ENCODE peak calls at places on chromosome 20, in nine cellular contexts. One of them, this sample, is unnamed.
A peak's percentile ranks its signal among the peaks of the same experiment; 100 is the strongest.

GRCh38 chr20:51650685-51651134 is 108.2 kb upstream of the NFATC2 start:
- DNase-seq in pancreas: no peak
- DNase-seq in dorsolateral prefrontal cortex: no peak
- DNase-seq in astrocyte: peak; percentile 57
- DNase-seq in RWPE2: no peak
- DNase-seq in testis: no peak
- DNase-seq in psoas muscle: no peak
- DNase-seq in neural progenitor cell: no peak
- DNase-seq in IMR-90: peak; percentile 78
- DNase-seq in this sample: no peak

GRCh38 chr20:41365785-41366545 is 653 bp downstream of the EMILIN3 start:
- DNase-seq in pancreas: no peak
- DNase-seq in dorsolateral prefrontal cortex: no peak
- DNase-seq in astrocyte: no peak
- DNase-seq in RWPE2: peak; percentile 67
- DNase-seq in testis: no peak
- DNase-seq in psoas muscle: no peak
- DNase-seq in neural progenitor cell: peak; percentile 62
- DNase-seq in IMR-90: no peak
- DNase-seq in this sample: no peak

GRCh38 chr20:45247860-45248259 is 6.5 kb downstream of the SLPI start:
- DNase-seq in pancreas: no peak
- DNase-seq in dorsolateral prefrontal cortex: no peak
- DNase-seq in astrocyte: no peak
- DNase-seq in RWPE2: no peak
- DNase-seq in testis: no peak
- DNase-seq in psoas muscle: no peak
- DNase-seq in neural progenitor cell: no peak
- DNase-seq in IMR-90: no peak
- DNase-seq in this sample: no peak

GRCh38 chr20:37686762-37687477 is 6.9 kb upstream of the CTNNBL1 start:
- DNase-seq in pancreas: no peak
- DNase-seq in dorsolateral prefrontal cortex: no peak
- DNase-seq in astrocyte: peak; percentile 28
- DNase-seq in RWPE2: peak; percentile 21
- DNase-seq in testis: no peak
- DNase-seq in psoas muscle: no peak
- DNase-seq in neural progenitor cell: no peak
- DNase-seq in IMR-90: peak; percentile 20
- DNase-seq in this sample: no peak

GRCh38 chr20:25285856-25286798 is 38.2 kb downstream of the PYGB start:
- DNase-seq in pancreas: peak; percentile 59
- DNase-seq in dorsolateral prefrontal cortex: peak; percentile 39
- DNase-seq in astrocyte: no peak
- DNase-seq in RWPE2: peak; percentile 46
- DNase-seq in testis: no peak
- DNase-seq in psoas muscle: no peak
- DNase-seq in neural progenitor cell: no peak
- DNase-seq in IMR-90: no peak
- DNase-seq in this sample: no peak

GRCh38 chr20:945841-946240 is 29.7 kb upstream of the ANGPT4 start:
- DNase-seq in pancreas: no peak
- DNase-seq in dorsolateral prefrontal cortex: no peak
- DNase-seq in astrocyte: no peak
- DNase-seq in RWPE2: no peak
- DNase-seq in testis: no peak
- DNase-seq in psoas muscle: no peak
- DNase-seq in neural progenitor cell: peak; percentile 15
- DNase-seq in IMR-90: no peak
- DNase-seq in this sample: no peak

GRCh38 chr20:1818895-1819294 is 76.3 kb upstream of the SIRPA start:
- DNase-seq in pancreas: no peak
- DNase-seq in dorsolateral prefrontal cortex: no peak
- DNase-seq in astrocyte: no peak
- DNase-seq in RWPE2: no peak
- DNase-seq in testis: no peak
- DNase-seq in psoas muscle: no peak
- DNase-seq in neural progenitor cell: no peak
- DNase-seq in IMR-90: no peak
- DNase-seq in this sample: no peak

GRCh38 chr20:40941023-40941655 is 87.5 kb upstream of the TOP1 start:
- DNase-seq in pancreas: no peak
- DNase-seq in dorsolateral prefrontal cortex: no peak
- DNase-seq in astrocyte: no peak
- DNase-seq in RWPE2: no peak
- DNase-seq in testis: no peak
- DNase-seq in psoas muscle: no peak
- DNase-seq in neural progenitor cell: no peak
- DNase-seq in IMR-90: no peak
- DNase-seq in this sample: no peak

GRCh38 chr20:12053348-12053747 is 135.7 kb downstream of the BTBD3 start:
- DNase-seq in pancreas: no peak
- DNase-seq in dorsolateral prefrontal cortex: no peak
- DNase-seq in astrocyte: peak; percentile 83
- DNase-seq in RWPE2: no peak
- DNase-seq in testis: no peak
- DNase-seq in psoas muscle: no peak
- DNase-seq in neural progenitor cell: no peak
- DNase-seq in IMR-90: peak; percentile 77
- DNase-seq in this sample: no peak

GRCh38 chr20:15220778-15221565 is 883.6 kb upstream of the FLRT3 start:
- DNase-seq in pancreas: no peak
- DNase-seq in dorsolateral prefrontal cortex: no peak
- DNase-seq in astrocyte: peak; percentile 22
- DNase-seq in RWPE2: no peak
- DNase-seq in testis: no peak
- DNase-seq in psoas muscle: no peak
- DNase-seq in neural progenitor cell: peak; percentile 6
- DNase-seq in IMR-90: no peak
- DNase-seq in this sample: no peak

GRCh38 chr20:45938727-45939438 is 4.4 kb downstream of the PCIF1 start:
- DNase-seq in pancreas: peak; percentile 45
- DNase-seq in dorsolateral prefrontal cortex: no peak
- DNase-seq in astrocyte: no peak
- DNase-seq in RWPE2: no peak
- DNase-seq in testis: no peak
- DNase-seq in psoas muscle: no peak
- DNase-seq in neural progenitor cell: peak; percentile 15
- DNase-seq in IMR-90: no peak
- DNase-seq in this sample: no peak

GRCh38 chr20:44388466-44389023 is 33.0 kb downstream of the HNF4A start:
- DNase-seq in pancreas: peak; percentile 51
- DNase-seq in dorsolateral prefrontal cortex: peak; percentile 75
- DNase-seq in astrocyte: peak; percentile 44
- DNase-seq in RWPE2: peak; percentile 91
- DNase-seq in testis: peak; percentile 84
- DNase-seq in psoas muscle: peak; percentile 67
- DNase-seq in neural progenitor cell: peak; percentile 90
- DNase-seq in IMR-90: peak; percentile 59
- DNase-seq in this sample: peak; percentile 33

GRCh38 chr20:45218636-45219035 is 2.5 kb upstream of the SEMG2 start:
- DNase-seq in pancreas: no peak
- DNase-seq in dorsolateral prefrontal cortex: no peak
- DNase-seq in astrocyte: no peak
- DNase-seq in RWPE2: peak; percentile 67
- DNase-seq in testis: no peak
- DNase-seq in psoas muscle: no peak
- DNase-seq in neural progenitor cell: no peak
- DNase-seq in IMR-90: no peak
- DNase-seq in this sample: no peak

GRCh38 chr20:32820000-32820697 is 395 bp downstream of the MAPRE1 start:
- DNase-seq in pancreas: peak; percentile 91
- DNase-seq in dorsolateral prefrontal cortex: peak; percentile 70
- DNase-seq in astrocyte: peak; percentile 25
- DNase-seq in RWPE2: peak; percentile 87
- DNase-seq in testis: peak; percentile 81
- DNase-seq in psoas muscle: peak; percentile 78
- DNase-seq in neural progenitor cell: peak; percentile 95
- DNase-seq in IMR-90: peak; percentile 40
- DNase-seq in this sample: no peak

GRCh38 chr20:32820698-32821378 is 1.1 kb downstream of the MAPRE1 start:
- DNase-seq in pancreas: no peak
- DNase-seq in dorsolateral prefrontal cortex: no peak
- DNase-seq in astrocyte: no peak
- DNase-seq in RWPE2: no peak
- DNase-seq in testis: no peak
- DNase-seq in psoas muscle: no peak
- DNase-seq in neural progenitor cell: peak; percentile 34
- DNase-seq in IMR-90: no peak
- DNase-seq in this sample: no peak

GRCh38 chr20:32823078-32823477 is 3.3 kb downstream of the MAPRE1 start:
- DNase-seq in pancreas: no peak
- DNase-seq in dorsolateral prefrontal cortex: no peak
- DNase-seq in astrocyte: peak; percentile 75
- DNase-seq in RWPE2: no peak
- DNase-seq in testis: peak; percentile 37
- DNase-seq in psoas muscle: no peak
- DNase-seq in neural progenitor cell: peak; percentile 16
- DNase-seq in IMR-90: peak; percentile 82
- DNase-seq in this sample: no peak

GRCh38 chr20:32822189-32822588 is 2.4 kb downstream of the MAPRE1 start:
- DNase-seq in pancreas: no peak
- DNase-seq in dorsolateral prefrontal cortex: no peak
- DNase-seq in astrocyte: no peak
- DNase-seq in RWPE2: no peak
- DNase-seq in testis: no peak
- DNase-seq in psoas muscle: no peak
- DNase-seq in neural progenitor cell: no peak
- DNase-seq in IMR-90: no peak
- DNase-seq in this sample: no peak

DNA sequence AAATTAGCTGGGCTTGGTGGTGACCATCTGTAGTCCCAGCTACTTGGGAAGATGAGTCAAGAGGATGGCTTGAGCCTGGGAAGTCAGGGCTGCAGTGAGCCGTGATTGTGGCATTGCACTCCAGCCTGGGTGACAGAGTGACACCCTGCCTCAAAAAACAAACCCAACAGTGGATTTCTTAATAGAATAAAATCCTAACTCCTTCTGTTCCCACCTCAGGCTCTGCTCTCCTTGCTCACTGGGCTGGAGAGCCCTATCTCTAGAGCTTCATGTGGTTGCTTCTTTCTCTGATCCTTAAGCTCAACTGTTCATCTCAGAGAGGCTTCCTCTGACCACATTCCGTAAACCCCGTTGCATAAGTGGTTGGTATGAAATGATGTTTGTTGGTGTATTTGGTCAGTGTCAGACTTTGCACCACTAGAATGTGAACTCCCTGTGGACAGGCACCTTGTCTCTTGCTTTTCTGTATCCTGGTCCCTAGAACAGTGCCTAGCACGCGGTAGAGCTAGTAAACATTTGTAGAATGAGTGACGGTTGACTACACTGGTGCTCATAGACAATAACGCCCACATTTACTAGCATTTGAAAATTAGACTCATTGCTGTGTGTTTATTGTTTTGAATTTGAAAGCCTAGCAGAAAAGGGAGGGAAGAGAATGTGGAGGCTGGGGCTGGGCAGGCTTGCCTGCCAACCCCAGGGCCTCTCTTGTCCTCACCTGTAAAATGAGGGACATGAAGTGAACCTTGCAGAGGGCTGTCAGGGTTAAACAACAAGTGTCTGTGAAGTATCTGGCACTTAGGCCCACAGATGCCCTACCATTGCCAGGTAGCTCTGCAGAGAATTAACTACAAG is 4.2 kb downstream of the MAPRE1 start:
- DNase-seq in pancreas: no peak
- DNase-seq in dorsolateral prefrontal cortex: no peak
- DNase-seq in astrocyte: peak; percentile 30
- DNase-seq in RWPE2: no peak
- DNase-seq in testis: no peak
- DNase-seq in psoas muscle: no peak
- DNase-seq in neural progenitor cell: no peak
- DNase-seq in IMR-90: peak; percentile 22
- DNase-seq in this sample: no peak
- H3K27ac ChIP-seq in pancreas: no peak overlapping the region
- H3K27ac ChIP-seq in dorsolateral prefrontal cortex: no peak overlapping the region
- H3K27ac ChIP-seq in astrocyte: peak overlapping the region; percentile 31
- H3K27ac ChIP-seq in RWPE2: no peak overlapping the region
- H3K27ac ChIP-seq in testis: peak overlapping the region; percentile 64
- H3K27ac ChIP-seq in psoas muscle: peak overlapping the region; percentile 46
- H3K27ac ChIP-seq in neural progenitor cell: no peak overlapping the region
- H3K27ac ChIP-seq in IMR-90: no peak overlapping the region
- H3K27ac ChIP-seq in this sample: no peak overlapping the region

GRCh38 chr20:62050166-62051120 is 15.2 kb downstream of the TAF4 start:
- DNase-seq in pancreas: no peak
- DNase-seq in dorsolateral prefrontal cortex: no peak
- DNase-seq in astrocyte: no peak
- DNase-seq in RWPE2: peak; percentile 85
- DNase-seq in testis: no peak
- DNase-seq in psoas muscle: no peak
- DNase-seq in neural progenitor cell: no peak
- DNase-seq in IMR-90: no peak
- DNase-seq in this sample: no peak
- TF ChIP-seq CTCF in pancreas: no peak
- TF ChIP-seq CTCF in dorsolateral prefrontal cortex: no peak
- TF ChIP-seq CTCF in astrocyte: no peak
- TF ChIP-seq CTCF in RWPE2: no peak
- TF ChIP-seq CTCF in testis: no peak
- TF ChIP-seq CTCF in psoas muscle: no peak
- TF ChIP-seq CTCF in neural progenitor cell: no peak
- TF ChIP-seq CTCF in IMR-90: no peak
- TF ChIP-seq CTCF in this sample: no peak

DNA sequence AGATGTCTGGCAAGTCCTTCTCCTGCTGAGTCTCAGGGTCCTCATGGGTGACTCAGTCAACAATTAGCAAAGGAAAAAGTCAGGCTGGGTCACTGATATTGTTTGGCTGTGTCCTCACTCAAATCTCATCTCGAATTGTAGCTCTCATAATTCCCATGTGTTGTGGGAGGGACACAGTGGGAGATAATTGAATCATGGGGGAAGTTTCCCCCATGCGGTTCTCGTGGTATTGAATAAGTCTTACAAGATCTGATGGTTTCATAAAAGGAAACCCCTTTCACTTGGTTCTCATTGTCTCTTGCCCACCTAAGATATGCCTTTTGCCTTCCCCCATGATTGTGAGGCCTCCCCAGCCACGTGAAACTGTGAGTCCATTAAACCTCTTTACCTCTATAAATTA is 45.7 kb downstream of the PREX1 start:
- DNase-seq in pancreas: no peak
- DNase-seq in dorsolateral prefrontal cortex: no peak
- DNase-seq in astrocyte: no peak
- DNase-seq in RWPE2: no peak
- DNase-seq in testis: no peak
- DNase-seq in psoas muscle: no peak
- DNase-seq in neural progenitor cell: no peak
- DNase-seq in IMR-90: no peak
- DNase-seq in this sample: no peak
- H3K27ac ChIP-seq in pancreas: no peak overlapping the region
- H3K27ac ChIP-seq in dorsolateral prefrontal cortex: no peak overlapping the region
- H3K27ac ChIP-seq in astrocyte: no peak overlapping the region
- H3K27ac ChIP-seq in RWPE2: no peak overlapping the region
- H3K27ac ChIP-seq in testis: no peak overlapping the region
- H3K27ac ChIP-seq in psoas muscle: no peak overlapping the region
- H3K27ac ChIP-seq in neural progenitor cell: no peak overlapping the region
- H3K27ac ChIP-seq in IMR-90: no peak overlapping the region
- H3K27ac ChIP-seq in this sample: no peak overlapping the region

DNA sequence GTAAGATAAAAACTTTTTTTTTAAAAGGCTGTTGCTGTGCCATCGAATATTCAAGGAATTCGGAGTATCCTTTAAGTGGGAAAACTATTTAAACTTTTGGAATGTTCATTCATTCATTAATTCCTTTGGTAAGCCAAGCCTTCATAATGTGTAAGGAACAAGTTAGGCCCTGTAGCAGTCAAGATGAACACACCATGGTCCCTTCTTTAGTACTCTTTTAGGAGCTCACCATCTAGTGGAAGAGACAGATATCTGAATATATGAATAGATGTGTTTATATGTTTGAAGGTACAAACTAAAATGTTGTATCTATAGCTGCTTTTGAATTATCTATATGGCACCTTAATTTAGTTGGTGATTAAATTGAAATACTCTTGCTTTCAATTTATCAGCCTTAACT is 5.8 kb downstream of the SPO11 start:
- DNase-seq in pancreas: no peak
- DNase-seq in dorsolateral prefrontal cortex: no peak
- DNase-seq in astrocyte: peak; percentile 6
- DNase-seq in RWPE2: no peak
- DNase-seq in testis: no peak
- DNase-seq in psoas muscle: no peak
- DNase-seq in neural progenitor cell: no peak
- DNase-seq in IMR-90: no peak
- DNase-seq in this sample: no peak
- TF ChIP-seq CTCF in pancreas: no peak
- TF ChIP-seq CTCF in dorsolateral prefrontal cortex: peak; percentile 38
- TF ChIP-seq CTCF in astrocyte: no peak
- TF ChIP-seq CTCF in RWPE2: peak; percentile 72
- TF ChIP-seq CTCF in testis: no peak
- TF ChIP-seq CTCF in psoas muscle: no peak
- TF ChIP-seq CTCF in neural progenitor cell: peak; percentile 32
- TF ChIP-seq CTCF in IMR-90: no peak
- TF ChIP-seq CTCF in this sample: no peak

This sample was measured in heart right ventricle.